ENCODE peak calls at places on chromosomes 6 and 20, in five cellular contexts. Z is NCI-H1694 treated with DMSO at 0.1 percent for 48 hours, P is coronary artery, U is A549, H is Calu3. X is an unnamed sample.

GRCh38 chr6:161228911-161229591 is 44.8 kb downstream of the AGPAT4 start:
- DNase-seq in Z (no peak), U (no peak), H (no peak), P (no peak), X (no peak)

GRCh38 chr6:109454483-109455160 is 950 bp downstream of the MICAL1 start:
- DNase-seq in Z (peak; percentile 61), P (no peak), U (no peak), H (no peak), X (no peak)

GRCh38 chr6:16335176-16335575 is 96.8 kb downstream of the GMPR start:
- DNase-seq in H (no peak), P (no peak), U (no peak), Z (no peak), X (no peak)

GRCh38 chr20:5364136-5364821 is 47.5 kb upstream of the PROKR2 start:
- DNase-seq in Z (no peak), P (no peak), H (peak; percentile 42), U (no peak), X (no peak)

GRCh38 chr6:64014581-64014980 is 379.0 kb downstream of the PHF3 start:
- DNase-seq in H (no peak), P (no peak), U (no peak), Z (no peak), X (no peak)

GRCh38 chr6:142482973-142483372 is 181.2 kb downstream of the ADGRG6 start:
- DNase-seq in Z (no peak), U (no peak), H (no peak), P (no peak), X (no peak)

GRCh38 chr6:166456360-166457156 is 73.8 kb upstream of the MPC1 start:
- DNase-seq in P (no peak), Z (no peak), U (no peak), H (peak; percentile 9), X (no peak)

GRCh38 chr20:62501801-62502495 is 26.2 kb upstream of the GATA5 start:
- DNase-seq in Z (no peak), H (peak; percentile 67), U (no peak), P (no peak), X (no peak)

GRCh38 chr6:5511924-5512323 is 250.6 kb downstream of the FARS2 start:
- DNase-seq in Z (no peak), U (no peak), H (no peak), P (no peak), X (no peak)

GRCh38 chr6:123127807-123128206 is 131.8 kb downstream of the CLVS2 start:
- DNase-seq in U (no peak), P (no peak), H (no peak), Z (no peak), X (no peak)

GRCh38 chr6:72425003-72425681 is 196.7 kb upstream of the KCNQ5 start:
- DNase-seq in U (no peak), H (no peak), P (no peak), Z (peak; percentile 57), X (no peak)

GRCh38 chr6:170393807-170394399 is 87.3 kb downstream of the FAM120B start:
- DNase-seq in H (no peak), Z (no peak), P (no peak), U (no peak), X (no peak)

GRCh38 chr6:7341989-7342742 is 29.2 kb upstream of the SSR1 start:
- DNase-seq in P (no peak), Z (peak; percentile 60), U (peak; percentile 7), H (no peak), X (peak; percentile 91)

GRCh38 chr20:36066777-36067176 is 87.8 kb upstream of the EPB41L1 start:
- DNase-seq in P (no peak), Z (no peak), U (no peak), H (no peak), X (no peak)

GRCh38 chr6:169005141-169005540 is 248.5 kb downstream of the THBS2 start:
- DNase-seq in P (no peak), U (no peak), Z (no peak), H (no peak), X (no peak)

GRCh38 chr6:40962241-40962640 is 76.8 kb downstream of the UNC5CL start:
- DNase-seq in U (peak; percentile 59), H (peak; percentile 50), P (no peak), Z (no peak), X (peak; percentile 52)

GRCh38 chr6:3075522-3076113 is 7.3 kb downstream of the RIPK1 start:
- DNase-seq in P (no peak), H (no peak), U (no peak), Z (no peak), X (peak; percentile 51)

GRCh38 chr6:138592698-138593097 is 93.4 kb upstream of the NHSL1 start:
- DNase-seq in H (no peak), P (no peak), Z (no peak), U (no peak), X (no peak)

GRCh38 chr6:43743682-43744381 is 26.2 kb upstream of the VEGFA start:
- DNase-seq in U (no peak), P (peak; percentile 21), Z (no peak), H (no peak), X (peak; percentile 47)